ENCODE peak calls at places on chromosomes 1 and 21, in five cellular contexts. F is activated CD4-positive, alpha-beta T cell treated with anti-CD3 and anti-CD28 coated beads, Interleukin-2, amount 10 ng/mL, durations not matched to agents 7 days and 5 days; L is anterior cingulate cortex; B is Ammon's horn; X is HuH-7. M is an unnamed sample.

GRCh38 chr1:108557311-108557710 is 2.6 kb upstream of the EEIG2 start:
- DNase-seq in F (no peak), L (no peak), B (peak; percentile 36), X (no peak), M (no peak)

GRCh38 chr1:99481391-99481996 is 164.4 kb upstream of the PALMD start:
- DNase-seq in F (peak; percentile 58), L (no peak), B (peak; percentile 81), X (peak; percentile 22), M (peak; percentile 83)

GRCh38 chr1:108703939-108704338 is 8.8 kb upstream of the FNDC7 start:
- DNase-seq in F (no peak), L (no peak), B (no peak), X (no peak), M (no peak)

GRCh38 chr1:159228554-159228953 is 23.9 kb downstream of the ACKR1 start:
- DNase-seq in F (no peak), L (no peak), B (no peak), X (no peak), M (no peak)

GRCh38 chr1:9181176-9181906 is 52.4 kb upstream of the GPR157 start:
- DNase-seq in F (peak; percentile 72), L (peak; percentile 51), B (peak; percentile 69), X (peak; percentile 87), M (peak; percentile 41)

GRCh38 chr1:204450461-204451257 is 39.0 kb upstream of the PPP1R15B start:
- DNase-seq in F (no peak), L (no peak), B (no peak), X (peak; percentile 34), M (no peak)

GRCh38 chr1:231160851-231161710 is 777 bp upstream of the TRIM67 start:
- DNase-seq in F (no peak), L (no peak), B (peak; percentile 65), X (no peak), M (no peak)

GRCh38 chr1:117077267-117077666 is 17.1 kb downstream of the TTF2 start:
- DNase-seq in F (no peak), L (no peak), B (no peak), X (no peak), M (no peak)

GRCh38 chr1:33370286-33370685 is 49.4 kb upstream of the A3GALT2 start:
- DNase-seq in F (no peak), L (no peak), B (no peak), X (no peak), M (no peak)

GRCh38 chr1:207429963-207430362 is 24.2 kb upstream of the CR2 start:
- DNase-seq in F (no peak), L (no peak), B (no peak), X (no peak), M (no peak)

GRCh38 chr1:167404161-167404888 is 114.0 kb downstream of the CD247 start:
- DNase-seq in F (no peak), L (no peak), B (no peak), X (no peak), M (no peak)

GRCh38 chr21:27017251-27017650 is 50.4 kb upstream of the ADAMTS5 start:
- DNase-seq in F (no peak), L (no peak), B (no peak), X (no peak), M (no peak)

GRCh38 chr1:192603218-192603787 is 27.7 kb downstream of the RGS1 start:
- DNase-seq in F (no peak), L (no peak), B (no peak), X (no peak), M (no peak)

GRCh38 chr21:38645282-38645681 is 147.0 kb upstream of the ERG start:
- DNase-seq in F (no peak), L (no peak), B (no peak), X (no peak), M (no peak)

GRCh38 chr1:94926365-94926914 is 470 bp downstream of the CNN3 start:
- DNase-seq in F (peak; percentile 12), L (peak; percentile 59), B (peak; percentile 52), X (peak; percentile 51), M (peak; percentile 25)

GRCh38 chr21:41402231-41402630 is 23.8 kb upstream of the MX1 start:
- DNase-seq in F (no peak), L (no peak), B (no peak), X (no peak), M (no peak)

GRCh38 chr1:208178091-208178529 is 66.1 kb downstream of the PLXNA2 start:
- DNase-seq in F (no peak), L (no peak), B (peak; percentile 34), X (no peak), M (no peak)

GRCh38 chr1:156310962-156311361 is 11.9 kb upstream of the VHLL start:
- DNase-seq in F (no peak), L (no peak), B (no peak), X (no peak), M (no peak)

GRCh38 chr1:93304716-93305138 is 41.0 kb upstream of the DR1 start:
- DNase-seq in F (peak; percentile 66), L (no peak), B (peak; percentile 73), X (peak; percentile 32), M (peak; percentile 67)

GRCh38 chr1:2321258-2321657 is 70.1 kb downstream of the MORN1 start:
- DNase-seq in F (no peak), L (no peak), B (no peak), X (no peak), M (no peak)

GRCh38 chr21:44758781-44759627 is 42.6 kb downstream of the UBE2G2 start:
- DNase-seq in F (no peak), L (no peak), B (no peak), X (no peak), M (no peak)

M was measured in tibial nerve.